ENCODE peak calls at places on chromosomes 11 and 22, in eight cellular contexts. One of them, this sample, is unnamed. For H3K9me3, the result is how much of the 10 kb centered on the place peaks cover.

GRCh38 chr11:24760681-24761080 is 263.8 kb downstream of the LUZP2 start:
- DNase-seq in stomach: no peak
- DNase-seq in psoas muscle: no peak
- DNase-seq in body of pancreas: no peak
- DNase-seq in cardiac muscle cell: no peak
- DNase-seq in upper lobe of right lung: no peak
- DNase-seq in heart left ventricle: no peak
- DNase-seq in neuronal stem cell: no peak
- DNase-seq in this sample: no peak

GRCh38 chr22:20124083-20124787 is 7.2 kb upstream of the TRMT2A start:
- DNase-seq in stomach: no peak
- DNase-seq in psoas muscle: no peak
- DNase-seq in body of pancreas: no peak
- DNase-seq in cardiac muscle cell: no peak
- DNase-seq in upper lobe of right lung: no peak
- DNase-seq in heart left ventricle: no peak
- DNase-seq in neuronal stem cell: no peak
- DNase-seq in this sample: no peak

GRCh38 chr11:78220218-78221157 is 31.8 kb downstream of the USP35 start:
- DNase-seq in stomach: no peak
- DNase-seq in psoas muscle: no peak
- DNase-seq in body of pancreas: no peak
- DNase-seq in cardiac muscle cell: no peak
- DNase-seq in upper lobe of right lung: no peak
- DNase-seq in heart left ventricle: no peak
- DNase-seq in neuronal stem cell: no peak
- DNase-seq in this sample: no peak

GRCh38 chr11:118046964-118047700 is 29.7 kb upstream of the TMPRSS4 start:
- DNase-seq in stomach: no peak
- DNase-seq in psoas muscle: no peak
- DNase-seq in body of pancreas: no peak
- DNase-seq in cardiac muscle cell: no peak
- DNase-seq in upper lobe of right lung: no peak
- DNase-seq in heart left ventricle: no peak
- DNase-seq in neuronal stem cell: no peak
- DNase-seq in this sample: no peak

GRCh38 chr11:67507242-67507890 is 596 bp downstream of the CDK2AP2 start:
- DNase-seq in stomach: peak
- DNase-seq in psoas muscle: no peak
- DNase-seq in body of pancreas: peak
- DNase-seq in cardiac muscle cell: no peak
- DNase-seq in upper lobe of right lung: no peak
- DNase-seq in heart left ventricle: peak
- DNase-seq in neuronal stem cell: no peak
- DNase-seq in this sample: no peak

GRCh38 chr11:90288207-90288821 is 65.5 kb upstream of the CHORDC1 start:
- DNase-seq in stomach: no peak
- DNase-seq in psoas muscle: no peak
- DNase-seq in body of pancreas: no peak
- DNase-seq in cardiac muscle cell: peak
- DNase-seq in upper lobe of right lung: no peak
- DNase-seq in heart left ventricle: no peak
- DNase-seq in neuronal stem cell: peak
- DNase-seq in this sample: no peak

GRCh38 chr11:19506803-19507466 is 205.7 kb upstream of the NAV2 start:
- DNase-seq in stomach: no peak
- DNase-seq in psoas muscle: no peak
- DNase-seq in body of pancreas: no peak
- DNase-seq in cardiac muscle cell: no peak
- DNase-seq in upper lobe of right lung: no peak
- DNase-seq in heart left ventricle: no peak
- DNase-seq in neuronal stem cell: no peak
- DNase-seq in this sample: no peak

GRCh38 chr22:36544107-36544620 is 15.2 kb upstream of the EIF3D start:
- DNase-seq in stomach: no peak
- DNase-seq in psoas muscle: no peak
- DNase-seq in body of pancreas: no peak
- DNase-seq in cardiac muscle cell: no peak
- DNase-seq in upper lobe of right lung: no peak
- DNase-seq in heart left ventricle: no peak
- DNase-seq in neuronal stem cell: no peak
- DNase-seq in this sample: no peak

GRCh38 chr11:58485961-58486360 is 21.9 kb downstream of the OR5B21 start:
- DNase-seq in stomach: no peak
- DNase-seq in psoas muscle: no peak
- DNase-seq in body of pancreas: no peak
- DNase-seq in cardiac muscle cell: no peak
- DNase-seq in upper lobe of right lung: no peak
- DNase-seq in heart left ventricle: no peak
- DNase-seq in neuronal stem cell: no peak
- DNase-seq in this sample: no peak

GRCh38 chr22:31179345-31179744 is 19.4 kb downstream of the RNF185 start:
- DNase-seq in stomach: no peak
- DNase-seq in psoas muscle: no peak
- DNase-seq in body of pancreas: peak
- DNase-seq in cardiac muscle cell: no peak
- DNase-seq in upper lobe of right lung: no peak
- DNase-seq in heart left ventricle: no peak
- DNase-seq in neuronal stem cell: no peak
- DNase-seq in this sample: peak

DNA sequence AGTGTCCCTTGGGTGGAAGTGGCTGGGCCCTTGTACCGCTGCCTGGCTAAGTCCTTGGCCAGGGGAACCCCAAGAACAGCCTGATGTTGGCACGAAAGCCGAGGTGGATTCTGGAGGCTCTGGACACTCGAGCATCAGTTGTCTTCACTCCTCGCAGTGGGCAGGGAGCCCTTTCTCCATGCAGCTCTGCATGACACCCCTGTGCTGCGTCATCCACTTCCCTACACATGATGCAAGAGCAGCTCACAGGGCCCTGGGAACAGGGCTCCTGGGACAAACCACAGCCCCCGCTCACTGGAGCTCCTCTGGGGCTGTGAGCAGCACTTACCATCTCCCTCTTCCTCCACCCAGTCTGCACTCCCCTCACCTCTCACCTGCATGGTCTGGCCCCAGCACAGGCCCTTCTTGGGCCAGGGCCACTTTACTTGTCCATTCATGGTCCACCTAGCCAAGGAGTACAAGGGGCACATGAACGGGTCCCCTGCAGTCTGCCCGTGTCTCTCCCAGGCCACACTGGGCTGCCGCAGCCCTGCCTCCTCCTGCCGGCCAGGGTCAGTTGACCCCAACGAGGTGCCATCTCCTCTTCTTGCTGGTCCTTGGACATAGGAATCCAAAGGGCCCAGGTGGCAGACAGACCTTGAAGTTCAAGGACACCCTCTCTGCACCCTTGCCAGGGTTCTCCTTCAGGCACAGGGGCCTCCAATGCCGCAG is 66.5 kb downstream of the IGF2 start:
- DNase-seq in stomach: peak
- DNase-seq in psoas muscle: no peak
- DNase-seq in body of pancreas: no peak
- DNase-seq in cardiac muscle cell: no peak
- DNase-seq in upper lobe of right lung: peak
- DNase-seq in heart left ventricle: no peak
- DNase-seq in neuronal stem cell: no peak
- DNase-seq in this sample: no peak
- H3K9me3 ChIP-seq in stomach: under half
- H3K9me3 ChIP-seq in psoas muscle: under half
- H3K9me3 ChIP-seq in body of pancreas: under half
- H3K9me3 ChIP-seq in cardiac muscle cell: under half
- H3K9me3 ChIP-seq in upper lobe of right lung: under half
- H3K9me3 ChIP-seq in heart left ventricle: under half
- H3K9me3 ChIP-seq in neuronal stem cell: under half
- H3K9me3 ChIP-seq in this sample: under half

DNA sequence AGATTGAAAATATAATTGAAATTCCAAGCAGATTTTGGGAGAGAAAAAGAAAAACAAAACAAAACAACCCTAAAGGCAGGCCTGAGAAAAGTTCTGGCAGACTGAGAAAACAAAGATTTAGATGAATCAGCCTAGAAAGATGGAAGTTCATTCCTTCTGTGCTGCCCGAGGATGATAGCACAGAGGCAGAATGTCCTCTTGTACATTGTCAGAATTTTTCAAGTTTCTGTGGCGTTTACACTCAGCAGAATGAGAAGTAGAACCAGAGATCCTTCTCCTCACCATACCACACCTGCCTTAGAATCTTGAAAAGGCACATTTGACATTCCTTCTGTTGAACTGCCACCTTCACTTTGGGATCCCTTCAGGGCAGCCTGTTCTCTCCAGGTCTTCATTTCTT is 62.5 kb upstream of the IZUMO1R start:
- DNase-seq in stomach: no peak
- DNase-seq in psoas muscle: no peak
- DNase-seq in body of pancreas: no peak
- DNase-seq in cardiac muscle cell: no peak
- DNase-seq in upper lobe of right lung: no peak
- DNase-seq in heart left ventricle: no peak
- DNase-seq in neuronal stem cell: no peak
- DNase-seq in this sample: no peak
- H3K9me3 ChIP-seq in stomach: under half
- H3K9me3 ChIP-seq in psoas muscle: under half
- H3K9me3 ChIP-seq in body of pancreas: under half
- H3K9me3 ChIP-seq in cardiac muscle cell: under half
- H3K9me3 ChIP-seq in upper lobe of right lung: under half
- H3K9me3 ChIP-seq in heart left ventricle: under half
- H3K9me3 ChIP-seq in neuronal stem cell: under half
- H3K9me3 ChIP-seq in this sample: under half

GRCh38 chr22:25908212-25908611 is 166.2 kb downstream of the MYO18B start:
- DNase-seq in stomach: no peak
- DNase-seq in psoas muscle: no peak
- DNase-seq in body of pancreas: no peak
- DNase-seq in cardiac muscle cell: no peak
- DNase-seq in upper lobe of right lung: no peak
- DNase-seq in heart left ventricle: no peak
- DNase-seq in neuronal stem cell: no peak
- DNase-seq in this sample: no peak

GRCh38 chr22:25908755-25909154 is 166.8 kb downstream of the MYO18B start:
- DNase-seq in stomach: no peak
- DNase-seq in psoas muscle: no peak
- DNase-seq in body of pancreas: no peak
- DNase-seq in cardiac muscle cell: no peak
- DNase-seq in upper lobe of right lung: no peak
- DNase-seq in heart left ventricle: no peak
- DNase-seq in neuronal stem cell: no peak
- DNase-seq in this sample: no peak

GRCh38 chr22:25909988-25910387 is 168.0 kb downstream of the MYO18B start:
- DNase-seq in stomach: no peak
- DNase-seq in psoas muscle: no peak
- DNase-seq in body of pancreas: no peak
- DNase-seq in cardiac muscle cell: no peak
- DNase-seq in upper lobe of right lung: no peak
- DNase-seq in heart left ventricle: no peak
- DNase-seq in neuronal stem cell: no peak
- DNase-seq in this sample: no peak

DNA sequence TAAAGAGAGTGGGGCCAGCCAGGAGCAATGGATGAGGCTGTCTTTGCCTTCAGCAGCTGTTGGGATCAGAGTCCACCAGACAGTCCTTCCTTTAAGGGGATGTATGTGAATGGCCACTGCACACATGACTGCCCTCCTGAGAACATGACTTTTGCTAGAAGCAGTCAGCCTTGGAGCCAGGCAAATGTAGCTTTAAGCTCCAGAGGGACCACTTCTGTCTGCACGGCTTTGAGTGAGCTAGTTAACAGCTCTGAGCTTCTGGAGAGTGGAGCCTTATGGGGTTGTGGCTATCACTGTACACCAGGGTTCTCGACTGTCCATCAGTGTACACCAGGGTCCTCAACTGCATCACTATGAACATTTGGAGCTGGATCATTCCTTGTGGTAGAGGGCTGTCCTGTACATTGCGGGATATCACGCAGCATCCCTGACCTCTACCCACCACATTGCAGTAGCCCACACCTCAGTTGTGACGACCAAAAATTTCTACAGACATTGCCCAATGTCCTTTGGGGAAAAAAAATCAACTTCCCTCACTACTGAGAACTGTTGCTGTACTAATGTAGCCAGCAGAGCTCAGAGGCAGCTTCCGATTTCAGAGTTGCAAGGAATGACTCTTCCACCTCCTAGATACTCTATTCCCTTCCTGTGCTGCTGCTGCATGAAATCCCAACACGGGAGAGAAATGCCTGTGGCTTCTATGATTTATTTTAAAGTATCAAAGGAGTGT is 169.4 kb downstream of the MYO18B start:
- DNase-seq in stomach: no peak
- DNase-seq in psoas muscle: no peak
- DNase-seq in body of pancreas: no peak
- DNase-seq in cardiac muscle cell: no peak
- DNase-seq in upper lobe of right lung: no peak
- DNase-seq in heart left ventricle: peak
- DNase-seq in neuronal stem cell: no peak
- DNase-seq in this sample: no peak
- H3K9me3 ChIP-seq in stomach: under half
- H3K9me3 ChIP-seq in psoas muscle: under half
- H3K9me3 ChIP-seq in body of pancreas: under half
- H3K9me3 ChIP-seq in cardiac muscle cell: under half
- H3K9me3 ChIP-seq in upper lobe of right lung: under half
- H3K9me3 ChIP-seq in heart left ventricle: under half
- H3K9me3 ChIP-seq in neuronal stem cell: under half
- H3K9me3 ChIP-seq in this sample: under half

DNA sequence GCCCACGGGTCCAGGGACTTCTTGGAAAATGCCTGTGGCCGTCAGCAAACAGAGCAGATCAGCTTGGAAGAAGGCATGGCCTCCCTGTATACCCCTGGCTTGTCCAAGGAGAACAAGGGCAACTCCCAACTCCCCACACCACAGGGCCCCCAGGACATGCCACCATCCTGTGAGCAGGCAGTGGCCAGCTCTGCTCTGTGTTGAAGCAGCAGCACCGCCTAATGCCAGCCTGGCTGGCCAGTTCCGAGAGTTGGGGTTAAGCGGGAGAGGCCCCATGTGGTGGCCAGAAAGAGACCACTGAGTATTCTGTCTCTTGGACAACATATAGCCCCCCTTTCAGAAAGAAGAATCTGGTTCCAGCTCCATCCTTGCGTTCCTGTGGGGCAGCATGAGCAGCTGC is 209.2 kb downstream of the CTTN start:
- DNase-seq in stomach: no peak
- DNase-seq in psoas muscle: peak
- DNase-seq in body of pancreas: no peak
- DNase-seq in cardiac muscle cell: no peak
- DNase-seq in upper lobe of right lung: no peak
- DNase-seq in heart left ventricle: no peak
- DNase-seq in neuronal stem cell: no peak
- DNase-seq in this sample: peak
- H3K9me3 ChIP-seq in stomach: under half
- H3K9me3 ChIP-seq in psoas muscle: under half
- H3K9me3 ChIP-seq in body of pancreas: under half
- H3K9me3 ChIP-seq in cardiac muscle cell: under half
- H3K9me3 ChIP-seq in upper lobe of right lung: under half
- H3K9me3 ChIP-seq in heart left ventricle: under half
- H3K9me3 ChIP-seq in neuronal stem cell: under half
- H3K9me3 ChIP-seq in this sample: under half